ENCODE peak calls at places on chromosomes 6 and 20, in four cellular contexts. U is H1, S is GM12878, B is SK-N-SH. K is an unnamed sample.

GRCh38 chr6:169722362-169723199 is 1.7 kb downstream of the PHF10 start:
- DNase-seq in U (peak), S (no peak), B (peak), K (peak)

GRCh38 chr6:155080876-155081845 is 86.0 kb downstream of the TIAM2 start:
- DNase-seq in U (no peak), S (no peak), B (no peak), K (no peak)

GRCh38 chr6:36499918-36500317 is 47.4 kb downstream of the STK38 start:
- DNase-seq in U (no peak), S (no peak), B (no peak), K (no peak)

GRCh38 chr6:63351995-63352586 is 32.3 kb upstream of the LGSN start:
- DNase-seq in U (no peak), S (peak), B (no peak), K (peak)

GRCh38 chr6:104325341-104326172 is 534.2 kb downstream of the HACE1 start:
- DNase-seq in U (no peak), S (no peak), B (peak), K (no peak)

GRCh38 chr20:34922654-34923381 is 32.8 kb downstream of the GSS start:
- DNase-seq in U (no peak), S (no peak), B (no peak), K (peak)

GRCh38 chr20:15422966-15423365 is 1085.6 kb upstream of the FLRT3 start:
- DNase-seq in U (no peak), S (no peak), B (no peak), K (no peak)

GRCh38 chr6:106321940-106322339 is 3.6 kb downstream of the ATG5 start:
- DNase-seq in U (no peak), S (no peak), B (no peak), K (no peak)

GRCh38 chr6:47859132-47859531 is 77.3 kb downstream of the OPN5 start:
- DNase-seq in U (no peak), S (no peak), B (no peak), K (no peak)

GRCh38 chr6:71367763-71368162 is 79.2 kb downstream of the OGFRL1 start:
- DNase-seq in U (no peak), S (no peak), B (no peak), K (no peak)

GRCh38 chr6:151616091-151616513 is 122.3 kb downstream of the CCDC170 start:
- DNase-seq in U (no peak), S (no peak), B (peak), K (peak)

GRCh38 chr6:163327165-163327880 is 87.2 kb upstream of the QKI start:
- DNase-seq in U (no peak), S (no peak), B (no peak), K (no peak)

DNA sequence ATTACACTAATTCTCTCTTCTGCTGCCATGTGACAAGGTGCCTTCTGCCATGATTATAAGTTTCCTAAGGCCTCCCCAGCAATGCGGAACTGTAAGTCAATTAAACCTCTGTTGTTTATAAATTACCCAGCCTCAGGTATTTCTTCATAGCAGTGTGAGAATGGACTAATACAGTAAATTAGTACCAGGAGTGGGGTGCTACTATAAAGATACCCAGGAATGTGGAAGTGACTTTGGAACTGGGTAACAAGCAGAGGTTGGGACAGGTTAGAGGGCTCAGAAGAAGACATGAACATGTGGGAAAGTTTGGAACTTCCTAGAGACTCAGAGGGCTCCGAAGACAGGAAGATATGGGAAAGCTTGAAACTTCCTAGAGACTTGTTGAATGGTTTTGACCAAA is 34.8 kb downstream of the MICA start:
- DNase-seq in U (no peak), S (no peak), B (no peak), K (no peak)
- TF ChIP-seq TCF12 in U (no peak), S (no peak), B (no peak), K (no peak)

GRCh38 chr20:32596681-32597252 is 11.6 kb upstream of the NOL4L start:
- DNase-seq in U (no peak), S (no peak), B (no peak), K (no peak)
- TF ChIP-seq TCF12 in U (no peak), S (no peak), B (no peak), K (no peak)

GRCh38 chr6:75526502-75527127 is 33.0 kb upstream of the FILIP1 start:
- DNase-seq in U (peak), S (peak), B (peak), K (peak)
- TF ChIP-seq TCF12 in U (no peak), S (no peak), B (no peak), K (no peak)

GRCh38 chr6:128487746-128488145 is 32.7 kb downstream of the PTPRK start:
- DNase-seq in U (no peak), S (no peak), B (no peak), K (no peak)
- TF ChIP-seq TCF12 in U (no peak), S (no peak), B (no peak), K (no peak)

GRCh38 chr20:10078403-10078802 is 43.6 kb downstream of the ANKEF1 start:
- DNase-seq in U (no peak), S (no peak), B (no peak), K (no peak)
- TF ChIP-seq TCF12 in U (no peak), S (no peak), B (no peak), K (no peak)

GRCh38 chr6:90456001-90456400 is 130.9 kb downstream of the MAP3K7 start:
- DNase-seq in U (no peak), S (no peak), B (peak), K (no peak)
- TF ChIP-seq TCF12 in U (no peak), S (no peak), B (no peak), K (no peak)

GRCh38 chr6:13729891-13730290 is 18.3 kb upstream of the RANBP9 start:
- DNase-seq in U (no peak), S (no peak), B (no peak), K (no peak)
- TF ChIP-seq TCF12 in U (no peak), S (no peak), B (peak), K (no peak)